ENCODE peak calls at places on chromosomes 5 and 9, in eight cellular contexts. F, B, I, Q, W, X, T and E are unnamed samples.

GRCh38 chr9:94804917-94805544 is 78.5 kb downstream of the AOPEP start:
- DNase-seq in I (no peak), F (no peak), X (no peak), T (no peak), Q (no peak), W (no peak), B (no peak), E (no peak)

GRCh38 chr5:177471610-177472356 is 1.7 kb downstream of the DBN1 start:
- DNase-seq in T (no peak), W (peak; percentile 65), F (no peak), I (no peak), X (peak; percentile 63), Q (no peak), B (no peak), E (no peak)

GRCh38 chr5:110377411-110378392 is 348.8 kb downstream of the TMEM232 start:
- DNase-seq in W (no peak), B (no peak), X (no peak), T (no peak), I (no peak), F (no peak), Q (no peak), E (no peak)

GRCh38 chr5:74199436-74200210 is 440.9 kb downstream of the ENC1 start:
- DNase-seq in I (no peak), B (no peak), W (no peak), Q (no peak), T (no peak), X (no peak), F (no peak), E (no peak)

GRCh38 chr9:137174722-137175293 is 3.0 kb upstream of the TMEM210 start:
- DNase-seq in F (peak; percentile 26), Q (no peak), B (no peak), X (no peak), I (no peak), W (no peak), T (peak; percentile 55), E (no peak)

GRCh38 chr5:105868038-105868775 is 1802.5 kb downstream of the EFNA5 start:
- DNase-seq in B (no peak), W (no peak), I (no peak), Q (no peak), T (peak; percentile 18), F (no peak), X (no peak), E (no peak)

GRCh38 chr9:16150501-16150900 is 597.7 kb downstream of the CCDC171 start:
- DNase-seq in Q (no peak), W (no peak), I (peak; percentile 17), T (no peak), X (no peak), B (no peak), F (no peak), E (no peak)

GRCh38 chr9:97788763-97789663 is 64.0 kb upstream of the FOXE1 start:
- DNase-seq in I (no peak), T (no peak), Q (no peak), F (no peak), W (no peak), X (no peak), B (no peak), E (no peak)

GRCh38 chr5:55234171-55234700 is 828 bp upstream of the CCNO start:
- DNase-seq in W (peak; percentile 48), I (peak; percentile 83), T (peak; percentile 56), X (no peak), B (no peak), Q (no peak), F (no peak), E (no peak)

GRCh38 chr9:129178983-129179382 is 922 bp upstream of the IER5L start:
- DNase-seq in I (no peak), T (peak; percentile 100), Q (no peak), B (no peak), X (no peak), F (no peak), W (no peak), E (no peak)
- H3K4me3 ChIP-seq in I (no peak overlapping the region), T (peak overlapping the region; percentile 27), Q (no peak overlapping the region), B (no peak overlapping the region), X (no peak overlapping the region), F (no peak overlapping the region), W (no peak overlapping the region), E (no peak overlapping the region)

DNA sequence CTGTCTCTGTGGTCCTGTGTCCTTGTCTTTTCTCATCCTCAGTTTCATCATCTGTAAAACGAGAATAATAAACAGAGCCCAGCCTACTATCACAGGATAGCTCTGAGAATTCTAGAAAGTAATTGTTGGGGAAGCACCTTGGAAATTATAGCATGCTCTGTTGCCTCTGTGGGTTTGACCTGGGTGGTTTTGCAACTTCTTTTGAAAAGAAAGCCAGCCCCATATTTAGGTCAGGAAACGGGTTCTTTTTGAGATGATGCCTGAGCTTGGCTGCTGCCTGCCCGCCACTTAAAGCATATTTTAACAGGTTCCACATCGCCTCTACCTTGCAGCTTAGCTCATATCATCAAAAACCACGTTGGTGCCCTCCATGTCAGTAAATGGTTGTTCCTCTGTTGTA is 111.1 kb downstream of the TLR4 start:
- DNase-seq in F (peak; percentile 36), B (no peak), X (no peak), Q (no peak), T (no peak), W (no peak), I (no peak), E (no peak)
- TF ChIP-seq CTCF in F (no peak), B (no peak), X (no peak), Q (no peak), T (no peak), W (no peak), I (no peak), E (no peak)

GRCh38 chr5:93893050-93893449 is 151.7 kb upstream of the POU5F2 start:
- DNase-seq in X (no peak), I (no peak), Q (no peak), W (no peak), B (no peak), T (no peak), F (no peak), E (no peak)
- H3K4me3 ChIP-seq in X (no peak overlapping the region), I (no peak overlapping the region), Q (no peak overlapping the region), W (no peak overlapping the region), B (no peak overlapping the region), T (no peak overlapping the region), F (no peak overlapping the region), E (no peak overlapping the region)

DNA sequence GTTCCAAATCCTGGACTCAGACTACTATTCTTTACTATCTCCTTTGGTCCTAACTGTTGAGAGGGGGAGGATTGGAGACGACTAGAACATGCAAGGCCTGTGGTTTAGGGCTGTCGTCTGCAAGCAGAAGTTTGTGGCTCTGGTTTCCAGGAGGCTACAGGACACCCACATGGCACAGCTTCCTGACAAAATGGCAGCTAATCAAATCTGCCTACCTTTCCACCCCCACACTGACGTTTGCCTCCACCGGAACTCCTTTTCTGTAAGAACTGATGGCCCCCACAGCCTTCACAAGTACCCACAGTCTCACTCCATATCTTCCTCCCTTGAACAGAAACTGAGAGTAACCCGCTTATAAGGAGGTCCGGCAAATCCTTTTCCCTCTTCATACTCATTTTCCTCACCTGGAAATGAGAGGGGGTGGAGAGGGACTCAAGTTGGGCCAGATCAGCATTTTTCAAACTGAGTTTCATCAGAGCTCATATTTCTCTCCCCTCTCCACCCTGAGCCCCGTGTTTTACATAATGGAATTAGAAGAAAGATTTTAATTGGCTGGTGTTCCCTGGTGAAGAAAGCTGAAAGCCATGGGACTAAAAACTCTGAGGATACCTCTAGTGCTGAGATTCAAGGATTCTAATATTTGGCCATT is 5.2 kb downstream of the SLC31A2 start:
- DNase-seq in W (no peak), I (peak; percentile 26), Q (no peak), X (no peak), B (no peak), F (peak; percentile 18), T (no peak), E (no peak)
- TF ChIP-seq CTCF in W (no peak), I (no peak), Q (no peak), X (no peak), B (no peak), F (no peak), T (no peak), E (no peak)

GRCh38 chr9:132351404-132352050 is 3.3 kb downstream of the SETX start:
- DNase-seq in B (no peak), F (peak; percentile 37), W (no peak), Q (no peak), X (no peak), I (no peak), T (no peak), E (no peak)
- H3K4me3 ChIP-seq in B (no peak overlapping the region), F (peak overlapping the region; percentile 88), W (no peak overlapping the region), Q (peak overlapping the region; percentile 38), X (peak overlapping the region; percentile 29), I (peak overlapping the region; percentile 36), T (no peak overlapping the region), E (peak overlapping the region; percentile 98)